ENCODE peak calls at places on chromosomes 6 and 20, in four cellular contexts. E is K562, C is WTC11, O is H1. X is an unnamed sample.

GRCh38 chr6:25012657-25013056 is 76.9 kb upstream of the RIPOR2 start:
- DNase-seq in E (no peak), C (no peak), O (no peak), X (no peak)

GRCh38 chr20:38168791-38169589 is 3.9 kb upstream of the TGM2 start:
- DNase-seq in E (no peak), C (no peak), O (no peak), X (peak)

GRCh38 chr6:43386492-43386891 is 17.0 kb upstream of the ZNF318 start:
- DNase-seq in E (no peak), C (no peak), O (no peak), X (peak)

GRCh38 chr6:20692023-20692422 is 157.8 kb downstream of the CDKAL1 start:
- DNase-seq in E (no peak), C (no peak), O (no peak), X (no peak)

GRCh38 chr6:10332121-10332520 is 82.8 kb downstream of the TFAP2A start:
- DNase-seq in E (no peak), C (no peak), O (no peak), X (no peak)

GRCh38 chr6:24154121-24154520 is 28.1 kb downstream of the NRSN1 start:
- DNase-seq in E (no peak), C (no peak), O (no peak), X (no peak)

GRCh38 chr6:10837009-10837691 is 1.2 kb downstream of the MAK start:
- DNase-seq in E (peak), C (peak), O (no peak), X (no peak)

GRCh38 chr6:35491558-35492541 is 5.0 kb downstream of the TEAD3 start:
- DNase-seq in E (no peak), C (no peak), O (no peak), X (no peak)

GRCh38 chr20:44215125-44215524 is 4.6 kb upstream of the OSER1 start:
- DNase-seq in E (peak), C (peak), O (no peak), X (peak)

GRCh38 chr6:79180082-79180481 is 54.4 kb downstream of the HMGN3 start:
- DNase-seq in E (no peak), C (no peak), O (no peak), X (no peak)

GRCh38 chr6:152220785-152221184 is 413.3 kb downstream of the ESR1 start:
- DNase-seq in E (no peak), C (no peak), O (no peak), X (no peak)

GRCh38 chr6:98657764-98658163 is 176.6 kb upstream of the POU3F2 start:
- DNase-seq in E (peak), C (peak), O (no peak), X (peak)

GRCh38 chr6:48597951-48598350 is 487.0 kb upstream of the PTCHD4 start:
- DNase-seq in E (no peak), C (no peak), O (no peak), X (no peak)

GRCh38 chr6:113875470-113875869 is 18.3 kb downstream of the MARCKS start:
- DNase-seq in E (no peak), C (no peak), O (no peak), X (no peak)

GRCh38 chr20:17036546-17036945 is 190.3 kb upstream of the PCSK2 start:
- DNase-seq in E (no peak), C (no peak), O (no peak), X (no peak)

GRCh38 chr6:143155681-143156080 is 95.0 kb downstream of the AIG1 start:
- DNase-seq in E (no peak), C (no peak), O (no peak), X (no peak)

GRCh38 chr6:158042245-158042798 is 60.7 kb downstream of the SYNJ2 start:
- DNase-seq in E (peak), C (no peak), O (no peak), X (peak)

GRCh38 chr20:5596401-5597193 is 153.6 kb upstream of the SHLD1 start:
- DNase-seq in E (peak), C (no peak), O (no peak), X (no peak)

GRCh38 chr6:123564363-123564762 is 72.4 kb downstream of the TRDN start:
- DNase-seq in E (no peak), C (no peak), O (no peak), X (no peak)

GRCh38 chr20:33674294-33675126 is at the start of gene NECAB3:
- DNase-seq in E (peak), C (peak), O (no peak), X (peak)

GRCh38 chr6:107589199-107589598 is 99.3 kb downstream of the SOBP start:
- DNase-seq in E (no peak), C (no peak), O (no peak), X (no peak)

GRCh38 chr6:112296122-112296521 is 41.8 kb upstream of the LAMA4 start:
- DNase-seq in E (peak), C (peak), O (no peak), X (peak)

GRCh38 chr6:87815449-87815848 is 113.4 kb upstream of the AKIRIN2 start:
- DNase-seq in E (no peak), C (no peak), O (no peak), X (no peak)

GRCh38 chr20:40781979-40782378 is 92.9 kb upstream of the MAFB start:
- DNase-seq in E (no peak), C (no peak), O (no peak), X (no peak)

GRCh38 chr6:3449750-3450305 is 7.0 kb downstream of the SLC22A23 start:
- DNase-seq in E (no peak), C (no peak), O (no peak), X (no peak)

GRCh38 chr20:25372584-25373336 is 17.9 kb downstream of the ABHD12 start:
- DNase-seq in E (no peak), C (no peak), O (no peak), X (no peak)

GRCh38 chr6:8481727-8482126 is 46.4 kb upstream of the SLC35B3 start:
- DNase-seq in E (peak), C (no peak), O (no peak), X (no peak)

GRCh38 chr20:48626226-48626937 is 201.4 kb downstream of the PREX1 start:
- DNase-seq in E (no peak), C (no peak), O (no peak), X (no peak)

GRCh38 chr6:40912158-40912946 is 126.7 kb downstream of the UNC5CL start:
- DNase-seq in E (peak), C (peak), O (peak), X (peak)

GRCh38 chr6:137371634-137372016 is 122.6 kb downstream of the OLIG3 start:
- DNase-seq in E (no peak), C (no peak), O (no peak), X (no peak)

DNA sequence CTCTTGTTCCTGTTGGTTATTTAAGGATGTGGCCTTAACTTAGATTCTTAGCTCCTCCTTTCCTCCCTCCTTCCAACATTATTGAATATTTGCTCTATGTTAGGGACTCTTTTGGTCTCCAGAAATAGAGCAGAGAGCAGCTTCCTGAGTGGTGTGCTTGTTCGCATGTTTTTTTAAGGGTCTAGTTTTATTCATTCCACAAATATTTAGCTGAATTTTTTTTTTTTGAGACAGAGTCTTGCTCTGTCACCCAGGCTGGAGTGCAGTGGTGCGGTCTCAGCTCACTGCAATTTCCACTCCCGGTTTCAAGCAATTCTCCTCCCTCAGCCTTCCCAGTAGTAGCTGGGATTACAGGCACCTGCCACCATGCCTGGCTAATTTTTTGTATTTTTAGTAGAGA is 169.2 kb downstream of the ZFAND3 start:
- DNase-seq in E (no peak), C (no peak), O (no peak), X (no peak)
- TF ChIP-seq ATF3 in E (no peak), C (no peak), O (no peak), X (no peak)

GRCh38 chr6:84449220-84449619 is 221.8 kb upstream of the CEP162 start:
- DNase-seq in E (no peak), C (no peak), O (no peak), X (no peak)
- TF ChIP-seq USF2 in E (no peak), C (no peak), O (no peak), X (no peak)

DNA sequence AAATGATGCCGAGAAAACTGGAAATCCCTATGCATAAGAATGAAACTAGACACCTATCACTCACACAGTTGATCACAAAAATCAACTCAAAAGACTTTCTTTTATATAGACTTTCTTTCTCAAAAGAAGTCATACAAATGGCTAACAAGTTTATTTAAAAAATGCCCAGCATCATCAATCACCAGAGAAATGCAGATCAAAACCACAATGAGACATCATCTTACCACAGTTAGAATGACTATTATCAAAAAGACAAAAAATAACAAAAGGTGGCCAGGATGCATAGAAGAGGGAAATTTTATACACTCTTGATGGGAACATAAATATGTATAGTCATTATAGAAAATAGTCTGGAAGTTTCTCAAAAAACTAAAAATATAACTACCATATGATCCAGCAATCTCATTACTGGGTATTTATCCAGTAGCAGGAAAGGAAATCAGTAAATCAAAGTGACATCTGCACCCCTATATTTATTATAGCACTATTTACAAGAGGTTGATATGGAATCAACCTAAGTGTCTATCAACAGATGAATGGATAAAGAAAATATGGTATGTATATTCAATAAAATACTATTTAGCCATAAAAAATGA is 3.4 kb upstream of the RNF217 start:
- DNase-seq in E (peak), C (no peak), O (no peak), X (no peak)
- TF ChIP-seq ATF3 in E (peak), C (no peak), O (no peak), X (no peak)

GRCh38 chr20:58892126-58892931 is 39.8 kb downstream of the GNAS start:
- DNase-seq in E (peak), C (peak), O (no peak), X (peak)
- TF ChIP-seq USF2 in E (no peak), C (no peak), O (no peak), X (no peak)

GRCh38 chr20:34705008-34705382 is 851 bp downstream of the TP53INP2 start:
- DNase-seq in E (no peak), C (no peak), O (no peak), X (no peak)

GRCh38 chr20:34704177-34705007 is at the start of gene TP53INP2:
- DNase-seq in E (peak), C (peak), O (no peak), X (peak)

GRCh38 chr20:34703573-34704176 is 469 bp upstream of the TP53INP2 start:
- DNase-seq in E (peak), C (peak), O (no peak), X (peak)

GRCh38 chr20:34703061-34703572 is 1.0 kb upstream of the TP53INP2 start:
- DNase-seq in E (no peak), C (no peak), O (no peak), X (no peak)

DNA sequence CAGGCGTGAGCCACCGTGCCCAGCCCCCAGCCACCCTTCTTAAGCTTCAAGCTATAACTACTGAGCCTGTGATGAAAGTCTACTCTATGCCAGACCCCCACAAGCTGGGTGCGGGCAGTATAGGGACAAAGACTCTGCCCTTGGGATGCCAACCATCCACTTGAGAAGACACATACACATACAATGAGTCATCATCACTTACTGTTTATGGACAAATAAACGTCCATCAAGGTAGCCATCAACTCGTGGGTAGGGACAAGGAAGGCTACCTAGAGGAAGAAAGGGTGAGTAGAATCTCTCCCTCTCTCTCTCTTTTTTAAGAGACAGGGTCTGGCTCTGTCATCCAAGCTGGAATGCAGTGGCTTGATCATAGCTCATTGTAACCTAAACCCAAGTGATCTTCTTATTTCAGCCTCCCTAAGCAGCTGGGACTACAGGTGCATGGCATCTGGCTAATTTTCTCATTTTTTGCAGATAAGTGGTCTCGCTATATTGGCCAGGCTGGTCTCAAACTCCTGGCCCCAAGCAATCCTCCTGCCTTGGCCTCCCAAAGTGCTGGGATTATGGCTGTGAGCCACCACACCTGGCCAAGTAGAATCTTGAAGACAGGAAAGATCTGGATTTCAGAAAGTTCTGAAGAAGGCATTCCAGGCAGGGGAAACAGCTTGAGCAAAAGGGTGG is 2.6 kb upstream of the TP53INP2 start:
- DNase-seq in E (no peak), C (no peak), O (no peak), X (peak)
- TF ChIP-seq ATF3 in E (peak), C (no peak), O (no peak), X (no peak)

X was measured in HepG2.